ENCODE peak calls at places on chromosomes 2 and 18, in eight cellular contexts. L is adipocyte; C is Right ventricle myocardium superior; F is activated naive CD4-positive, alpha-beta T cell; X is GM04504; A is iris pigment epithelial cell; Q is IMR-90; H is lower lobe of right lung. V is an unnamed sample.

GRCh38 chr2:160963957-160964356 is 196.3 kb upstream of the TANK start:
- DNase-seq in C (no peak), Q (peak), H (no peak), F (no peak), A (no peak), X (no peak), L (no peak), V (no peak)

GRCh38 chr2:54597153-54597827 is 126.2 kb upstream of the EML6 start:
- DNase-seq in H (no peak), X (no peak), F (no peak), A (no peak), Q (peak), L (no peak), C (peak), V (no peak)

GRCh38 chr2:43461461-43462073 is 134.3 kb downstream of the THADA start:
- DNase-seq in C (no peak), L (no peak), X (no peak), Q (no peak), A (no peak), H (no peak), F (no peak), V (no peak)

GRCh38 chr2:240299710-240300068 is 135.8 kb upstream of the GPC1 start:
- DNase-seq in A (no peak), F (no peak), H (no peak), X (no peak), L (no peak), Q (no peak), C (no peak), V (no peak)

GRCh38 chr18:8952796-8953760 is 149.4 kb upstream of the NDUFV2 start:
- DNase-seq in Q (peak), X (peak), L (peak), A (peak), H (no peak), C (no peak), F (no peak), V (no peak)

GRCh38 chr2:46926863-46927262 is 11.3 kb upstream of the MCFD2 start:
- DNase-seq in X (no peak), Q (no peak), A (no peak), H (no peak), L (no peak), F (no peak), C (no peak), V (no peak)

GRCh38 chr18:31042391-31043181 is at the start of gene DSC3:
- DNase-seq in X (no peak), Q (no peak), L (no peak), C (peak), A (peak), F (no peak), H (peak), V (no peak)

GRCh38 chr2:61557386-61557785 is 19.2 kb upstream of the XPO1 start:
- DNase-seq in C (no peak), X (no peak), Q (no peak), F (no peak), H (no peak), A (no peak), L (peak), V (no peak)

GRCh38 chr2:241072151-241072550 is 29.9 kb downstream of the MTERF4 start:
- DNase-seq in A (no peak), L (no peak), C (no peak), Q (no peak), H (no peak), F (no peak), X (no peak), V (no peak)

GRCh38 chr2:63023444-63023843 is 27.2 kb upstream of the OTX1 start:
- DNase-seq in L (peak), Q (peak), H (no peak), F (no peak), C (no peak), X (no peak), A (peak), V (peak)

GRCh38 chr2:9095690-9096089 is 92.2 kb upstream of the MBOAT2 start:
- DNase-seq in C (peak), L (no peak), H (peak), Q (peak), X (no peak), F (no peak), A (peak), V (peak)

GRCh38 chr18:2797951-2798350 is 48.9 kb upstream of the EMILIN2 start:
- DNase-seq in F (no peak), X (no peak), Q (no peak), A (no peak), H (no peak), C (no peak), L (no peak), V (no peak)

GRCh38 chr18:23871410-23871809 is 143.1 kb upstream of the TTC39C start:
- DNase-seq in H (no peak), A (no peak), X (no peak), Q (no peak), F (peak), C (no peak), L (no peak), V (peak)

GRCh38 chr2:109124982-109125594 is 3.9 kb upstream of the SH3RF3 start:
- DNase-seq in H (no peak), A (peak), C (no peak), Q (no peak), L (no peak), X (no peak), F (no peak), V (no peak)

GRCh38 chr2:128547667-128548066 is 229.0 kb upstream of the HS6ST1 start:
- DNase-seq in X (no peak), C (no peak), A (no peak), Q (no peak), H (no peak), L (no peak), F (no peak), V (no peak)

GRCh38 chr2:237702439-237703397 is 75.3 kb downstream of the LRRFIP1 start:
- DNase-seq in H (peak), F (no peak), L (peak), C (peak), A (peak), X (no peak), Q (peak), V (peak)

GRCh38 chr2:85785027-85785822 is 31.4 kb downstream of the ATOH8 start:
- DNase-seq in L (peak), Q (peak), X (peak), A (peak), H (peak), C (no peak), F (no peak), V (no peak)

GRCh38 chr2:134842930-134843490 is 4.6 kb downstream of the ACMSD start:
- DNase-seq in C (no peak), F (no peak), Q (no peak), H (no peak), L (no peak), X (no peak), A (no peak), V (no peak)

GRCh38 chr2:197312186-197312585 is 1.6 kb upstream of the ANKRD44 start:
- DNase-seq in F (no peak), Q (no peak), A (no peak), C (no peak), H (no peak), L (peak), X (no peak), V (no peak)

GRCh38 chr2:183267148-183267827 is 143.0 kb downstream of the NUP35 start:
- DNase-seq in Q (no peak), F (no peak), C (no peak), X (no peak), L (no peak), H (no peak), A (no peak), V (no peak)

GRCh38 chr2:187934236-187934635 is 357.4 kb upstream of the GULP1 start:
- DNase-seq in A (no peak), X (no peak), Q (no peak), H (no peak), C (no peak), F (no peak), L (no peak), V (no peak)

GRCh38 chr18:60059216-60059615 is 159.4 kb downstream of the PMAIP1 start:
- DNase-seq in C (no peak), A (no peak), X (no peak), H (no peak), Q (no peak), L (no peak), F (no peak), V (no peak)

GRCh38 chr2:227230151-227230550 is 65.7 kb downstream of the COL4A3 start:
- DNase-seq in X (no peak), F (no peak), L (no peak), Q (no peak), H (no peak), A (no peak), C (no peak), V (no peak)

GRCh38 chr2:27871805-27872204 is 18.4 kb downstream of the RBKS start:
- DNase-seq in C (no peak), A (no peak), Q (no peak), L (no peak), H (no peak), X (no peak), F (no peak), V (no peak)

GRCh38 chr2:232420463-232421188 is 14.0 kb downstream of the ALPG start:
- DNase-seq in F (no peak), A (peak), Q (no peak), L (peak), X (no peak), H (peak), C (peak), V (no peak)

GRCh38 chr18:47901624-47902362 is 28.7 kb downstream of the SMAD2 start:
- DNase-seq in H (no peak), L (no peak), A (no peak), F (no peak), C (no peak), X (no peak), Q (no peak), V (peak)

GRCh38 chr2:133908171-133908570 is 339.9 kb upstream of the NCKAP5 start:
- DNase-seq in H (no peak), Q (no peak), L (no peak), C (no peak), X (no peak), A (no peak), F (no peak), V (no peak)

GRCh38 chr2:50335433-50335832 is 696.5 kb downstream of the NRXN1 start:
- DNase-seq in L (no peak), X (no peak), Q (no peak), C (no peak), H (no peak), A (no peak), F (no peak), V (no peak)

GRCh38 chr2:79373359-79374115 is 139.3 kb upstream of the CTNNA2 start:
- DNase-seq in H (no peak), L (no peak), X (no peak), C (no peak), F (no peak), Q (no peak), A (no peak), V (no peak)

GRCh38 chr2:134375935-134376334 is 122.1 kb downstream of the MGAT5 start:
- DNase-seq in F (no peak), L (no peak), Q (peak), X (peak), A (peak), H (no peak), C (no peak), V (no peak)

GRCh38 chr2:66833036-66833435 is 398.1 kb downstream of the MEIS1 start:
- DNase-seq in F (no peak), L (no peak), X (no peak), H (no peak), A (no peak), C (no peak), Q (peak), V (no peak)

GRCh38 chr2:235672720-235673119 is 178.9 kb downstream of the AGAP1 start:
- DNase-seq in A (no peak), Q (no peak), H (no peak), F (no peak), L (no peak), C (no peak), X (no peak), V (no peak)

GRCh38 chr2:112679484-112679883 is 33.7 kb downstream of the SLC20A1 start:
- DNase-seq in L (peak), Q (no peak), A (no peak), F (no peak), H (no peak), X (no peak), C (no peak), V (no peak)

GRCh38 chr2:42841344-42841743 is 49.0 kb upstream of the HAAO start:
- DNase-seq in F (no peak), L (no peak), Q (no peak), A (no peak), H (no peak), X (no peak), C (no peak), V (no peak)

V was measured in KBM-7.